ENCODE peak calls at places on chromosomes 12 and 14, in seven cellular contexts. M is mucosa of descending colon, F is suprapubic skin, Y is foreskin fibroblast, I is heart left ventricle, K is fibroblast of the aortic adventitia, A is mesenchymal stem cell. O is an unnamed sample.

GRCh38 chr12:15687583-15687982 is 101.6 kb downstream of the EPS8 start:
- DNase-seq in M (no peak), F (no peak), Y (no peak), I (no peak), K (no peak), A (no peak), O (no peak)

GRCh38 chr12:110557300-110557699 is 25.8 kb downstream of the PPTC7 start:
- DNase-seq in M (no peak), F (no peak), Y (no peak), I (no peak), K (no peak), A (no peak), O (no peak)

GRCh38 chr12:3204716-3205617 is 127.8 kb downstream of the TSPAN9 start:
- DNase-seq in M (no peak), F (no peak), Y (no peak), I (peak; percentile 59), K (no peak), A (no peak), O (no peak)

GRCh38 chr14:61620130-61620946 is 75.0 kb upstream of the HIF1A start:
- DNase-seq in M (no peak), F (no peak), Y (peak; percentile 94), I (no peak), K (peak; percentile 99), A (peak; percentile 80), O (no peak)

GRCh38 chr12:56001446-56002100 is 4.5 kb downstream of the SUOX start:
- DNase-seq in M (no peak), F (no peak), Y (no peak), I (no peak), K (no peak), A (no peak), O (no peak)

GRCh38 chr12:19525236-19525635 is 85.9 kb downstream of the AEBP2 start:
- DNase-seq in M (no peak), F (no peak), Y (no peak), I (no peak), K (no peak), A (no peak), O (no peak)

GRCh38 chr14:61514006-61514830 is 181.1 kb upstream of the HIF1A start:
- DNase-seq in M (no peak), F (no peak), Y (no peak), I (peak; percentile 49), K (peak; percentile 51), A (no peak), O (peak; percentile 93)

GRCh38 chr12:132245521-132246101 is 83.8 kb downstream of the GALNT9 start:
- DNase-seq in M (no peak), F (peak; percentile 53), Y (no peak), I (no peak), K (no peak), A (no peak), O (no peak)

GRCh38 chr14:96741151-96741977 is 55.8 kb upstream of the VRK1 start:
- DNase-seq in M (peak; percentile 76), F (no peak), Y (peak; percentile 20), I (peak; percentile 54), K (peak; percentile 38), A (peak; percentile 46), O (peak; percentile 27)

GRCh38 chr14:37054144-37054543 is 118.3 kb downstream of the SLC25A21 start:
- DNase-seq in M (no peak), F (no peak), Y (no peak), I (no peak), K (no peak), A (no peak), O (no peak)
- H3K4me3 ChIP-seq in M (no peak overlapping the region), F (no peak overlapping the region), Y (no peak overlapping the region), I (no peak overlapping the region), K (no peak overlapping the region), A (no peak overlapping the region), O (no peak overlapping the region)

DNA sequence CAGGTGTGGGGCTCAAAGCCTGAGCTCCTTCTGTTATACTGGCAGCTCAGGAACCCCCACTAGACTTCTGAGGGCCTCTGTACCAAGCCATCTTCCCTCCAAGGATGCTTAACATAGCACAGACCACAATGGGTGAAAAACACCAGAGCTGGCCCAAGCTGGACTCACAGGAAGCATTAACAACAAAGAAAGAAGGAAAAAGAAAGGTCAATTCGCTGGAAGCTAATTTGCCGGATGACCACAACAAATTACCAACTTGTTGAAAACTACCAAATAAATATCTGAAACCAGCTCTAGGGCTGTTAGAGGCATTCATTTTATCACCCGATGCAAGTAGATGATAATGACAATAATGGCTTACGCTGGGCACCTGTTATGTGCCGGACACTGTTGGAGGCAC is 48.7 kb downstream of the RBM19 start:
- DNase-seq in M (no peak), F (no peak), Y (no peak), I (no peak), K (no peak), A (no peak), O (no peak)
- H3K4me3 ChIP-seq in M (no peak overlapping the region), F (no peak overlapping the region), Y (no peak overlapping the region), I (no peak overlapping the region), K (no peak overlapping the region), A (no peak overlapping the region), O (no peak overlapping the region)

DNA sequence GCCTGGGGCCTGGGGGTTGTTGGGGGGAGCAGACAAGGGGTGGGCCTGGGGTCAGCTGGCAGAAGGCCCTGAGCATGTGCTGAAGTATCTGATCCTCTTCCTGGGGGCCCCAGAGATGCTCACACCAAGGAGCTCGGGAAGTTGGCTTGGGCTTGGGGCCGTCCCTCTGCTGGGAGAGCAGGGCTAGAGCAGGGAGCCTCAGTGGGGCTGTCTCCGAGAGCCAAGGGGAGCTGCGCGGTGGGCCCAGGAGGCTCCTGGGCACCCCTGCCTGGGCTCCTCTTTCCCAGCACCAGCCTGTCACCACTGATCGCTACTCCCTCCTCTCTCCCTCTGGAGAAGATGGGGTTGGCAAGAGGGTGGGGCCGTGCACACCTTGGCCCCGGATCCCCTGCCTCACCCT is 28.3 kb downstream of the BEGAIN start:
- DNase-seq in M (no peak), F (no peak), Y (no peak), I (no peak), K (no peak), A (no peak), O (no peak)
- H3K4me3 ChIP-seq in M (no peak overlapping the region), F (no peak overlapping the region), Y (no peak overlapping the region), I (no peak overlapping the region), K (no peak overlapping the region), A (peak overlapping the region; percentile 14), O (no peak overlapping the region)

GRCh38 chr12:24560192-24560591 is 388.7 kb downstream of the BCAT1 start:
- DNase-seq in M (no peak), F (no peak), Y (no peak), I (no peak), K (peak; percentile 22), A (peak; percentile 53), O (no peak)
- H3K4me3 ChIP-seq in M (no peak overlapping the region), F (peak overlapping the region; percentile 67), Y (no peak overlapping the region), I (peak overlapping the region; percentile 82), K (no peak overlapping the region), A (no peak overlapping the region), O (no peak overlapping the region)

GRCh38 chr12:46831335-46832083 is 5.7 kb upstream of the SLC38A4 start:
- DNase-seq in M (peak; percentile 54), F (peak; percentile 62), Y (no peak), I (peak; percentile 83), K (no peak), A (peak; percentile 27), O (no peak)

GRCh38 chr12:46824709-46825108 is 1.1 kb downstream of the SLC38A4 start:
- DNase-seq in M (no peak), F (no peak), Y (no peak), I (no peak), K (no peak), A (no peak), O (no peak)

GRCh38 chr12:46830731-46831334 is 5.0 kb upstream of the SLC38A4 start:
- DNase-seq in M (peak; percentile 49), F (no peak), Y (no peak), I (peak; percentile 33), K (no peak), A (peak; percentile 29), O (no peak)

DNA sequence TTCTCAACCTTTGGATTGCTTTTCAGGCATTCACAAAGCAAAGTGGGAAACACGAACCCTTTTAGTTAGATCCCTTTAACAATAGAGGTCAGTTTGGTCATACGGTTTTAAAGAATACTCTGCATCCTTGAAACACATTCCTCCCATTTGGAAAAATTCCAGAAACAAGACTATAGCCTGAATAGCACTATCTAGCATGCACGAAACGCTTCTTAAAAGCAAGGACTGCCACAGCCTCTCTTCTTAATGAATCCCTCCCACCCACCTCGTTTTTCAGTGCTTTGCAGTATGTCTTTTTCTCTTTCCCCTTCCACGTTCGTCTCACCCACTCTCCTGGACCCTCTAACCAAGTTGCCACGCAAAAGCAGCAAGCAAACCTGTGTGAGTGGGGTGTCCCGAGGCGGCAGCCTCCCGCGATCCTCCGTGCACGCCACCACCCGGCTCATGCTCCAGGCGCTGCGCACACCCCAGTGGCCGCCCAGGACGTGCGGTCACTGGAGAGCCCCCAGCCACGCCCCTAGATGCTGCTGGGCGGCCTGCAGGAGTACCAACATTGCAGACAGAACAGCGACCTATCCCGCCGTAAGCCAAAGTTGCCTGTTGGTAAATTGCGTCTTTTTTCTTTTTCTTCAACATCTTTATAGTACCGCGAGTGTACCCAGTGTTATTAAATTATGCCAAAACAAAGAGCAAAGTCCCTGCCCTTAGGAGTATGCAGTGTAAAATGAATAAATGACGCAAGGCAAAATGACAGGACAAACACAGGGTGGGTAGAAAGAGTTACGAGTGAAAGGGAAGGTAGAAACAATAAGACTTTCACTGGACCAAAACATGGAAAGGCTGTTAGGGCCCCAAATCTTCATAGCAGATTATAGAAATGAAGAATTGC is at the start of gene SLC38A4:
- DNase-seq in M (peak; percentile 75), F (no peak), Y (peak; percentile 37), I (peak; percentile 56), K (peak; percentile 62), A (peak; percentile 51), O (peak; percentile 14)
- H3K4me3 ChIP-seq in M (no peak within 1 kb of the TSS), F (peak within 1 kb of the TSS; percentile 35), Y (peak within 1 kb of the TSS; percentile 60), I (peak within 1 kb of the TSS; percentile 38), K (peak within 1 kb of the TSS; percentile 52), A (peak within 1 kb of the TSS; percentile 57), O (no peak within 1 kb of the TSS)

GRCh38 chr12:128852885-128853284 is 393 bp upstream of the GLT1D1 start:
- DNase-seq in M (no peak), F (no peak), Y (no peak), I (no peak), K (no peak), A (no peak), O (no peak)
- H3K4me3 ChIP-seq in M (no peak overlapping the region), F (peak overlapping the region; percentile 43), Y (no peak overlapping the region), I (no peak overlapping the region), K (no peak overlapping the region), A (no peak overlapping the region), O (no peak overlapping the region)